ENCODE peak calls at places on chromosome 5, in six cellular contexts. O is astrocyte, A is stomach, F is thyroid gland, M is heart right ventricle, Q is aorta. V is an unnamed sample.

GRCh38 chr5:5348576-5348975 is 73.9 kb upstream of the ICE1 start:
- DNase-seq in O (no peak), A (no peak), F (no peak), M (no peak), Q (no peak), V (no peak)

GRCh38 chr5:180860273-180860886 is 696 bp downstream of the ZFP62 start:
- DNase-seq in O (no peak), A (no peak), F (no peak), M (no peak), Q (no peak), V (no peak)

GRCh38 chr5:131595088-131596033 is 39.7 kb downstream of the RAPGEF6 start:
- DNase-seq in O (no peak), A (no peak), F (no peak), M (no peak), Q (no peak), V (no peak)

GRCh38 chr5:32865475-32865874 is 154.4 kb downstream of the NPR3 start:
- DNase-seq in O (peak; percentile 77), A (no peak), F (no peak), M (no peak), Q (no peak), V (no peak)

GRCh38 chr5:113081881-113082546 is 105.4 kb downstream of the DCP2 start:
- DNase-seq in O (peak; percentile 94), A (no peak), F (peak; percentile 74), M (no peak), Q (no peak), V (peak; percentile 29)

GRCh38 chr5:148746826-148747535 is 79.4 kb upstream of the ADRB2 start:
- DNase-seq in O (peak; percentile 42), A (no peak), F (no peak), M (no peak), Q (no peak), V (no peak)

GRCh38 chr5:144035341-144035740 is 135.1 kb downstream of the YIPF5 start:
- DNase-seq in O (no peak), A (no peak), F (no peak), M (no peak), Q (no peak), V (no peak)

GRCh38 chr5:142492781-142493281 is 168.0 kb upstream of the SPRY4 start:
- DNase-seq in O (peak; percentile 29), A (no peak), F (no peak), M (peak; percentile 11), Q (no peak), V (no peak)

GRCh38 chr5:133952729-133953567 is 15.5 kb downstream of the C5orf15 start:
- DNase-seq in O (peak; percentile 98), A (no peak), F (peak; percentile 30), M (peak; percentile 82), Q (peak; percentile 78), V (peak; percentile 95)

GRCh38 chr5:77167695-77168111 is 42.8 kb upstream of the PDE8B start:
- DNase-seq in O (peak; percentile 90), A (no peak), F (no peak), M (no peak), Q (no peak), V (peak; percentile 91)

GRCh38 chr5:59423021-59423420 is 470.5 kb downstream of the PDE4D start:
- DNase-seq in O (peak; percentile 19), A (no peak), F (no peak), M (no peak), Q (no peak), V (peak; percentile 64)

GRCh38 chr5:36877667-36878420 is 1.3 kb downstream of the NIPBL start:
- DNase-seq in O (peak; percentile 48), A (no peak), F (no peak), M (no peak), Q (no peak), V (peak; percentile 24)

GRCh38 chr5:42813533-42813932 is 1.8 kb upstream of the SELENOP start:
- DNase-seq in O (no peak), A (no peak), F (peak; percentile 5), M (no peak), Q (no peak), V (no peak)

GRCh38 chr5:24539625-24540024 is 105.2 kb downstream of the CDH10 start:
- DNase-seq in O (no peak), A (no peak), F (no peak), M (no peak), Q (no peak), V (no peak)

GRCh38 chr5:9351535-9351934 is 194.3 kb downstream of the SEMA5A start:
- DNase-seq in O (no peak), A (no peak), F (no peak), M (no peak), Q (no peak), V (no peak)

GRCh38 chr5:37495210-37495609 is 116.1 kb downstream of the WDR70 start:
- DNase-seq in O (peak; percentile 65), A (no peak), F (no peak), M (no peak), Q (no peak), V (peak; percentile 33)

GRCh38 chr5:54774281-54775171 is 210.9 kb downstream of the ESM1 start:
- DNase-seq in O (no peak), A (peak; percentile 67), F (peak; percentile 33), M (peak; percentile 66), Q (peak; percentile 91), V (no peak)

GRCh38 chr5:57492632-57493031 is 10.0 kb upstream of the ACTBL2 start:
- DNase-seq in O (no peak), A (no peak), F (no peak), M (no peak), Q (no peak), V (no peak)

GRCh38 chr5:43014522-43014921 is 25.6 kb downstream of the ANXA2R start:
- DNase-seq in O (no peak), A (no peak), F (no peak), M (no peak), Q (no peak), V (no peak)

GRCh38 chr5:38424237-38425080 is 132.0 kb downstream of the LIFR start:
- DNase-seq in O (no peak), A (no peak), F (no peak), M (no peak), Q (no peak), V (no peak)

GRCh38 chr5:112316731-112317130 is 102.3 kb downstream of the EPB41L4A start:
- DNase-seq in O (no peak), A (peak; percentile 51), F (peak; percentile 78), M (no peak), Q (no peak), V (no peak)

GRCh38 chr5:102666164-102666951 is 88.7 kb upstream of the PAM start:
- DNase-seq in O (peak; percentile 57), A (no peak), F (no peak), M (no peak), Q (no peak), V (no peak)

GRCh38 chr5:163624466-163624865 is 119.0 kb downstream of the MAT2B start:
- DNase-seq in O (peak; percentile 11), A (no peak), F (no peak), M (no peak), Q (no peak), V (no peak)
- H3K36me3 ChIP-seq in O (no peaks in the 10 kb centered on the region), A (no peaks in the 10 kb centered on the region), F (no peaks in the 10 kb centered on the region), M (no peaks in the 10 kb centered on the region), Q (no peaks in the 10 kb centered on the region), V (no peaks in the 10 kb centered on the region)

GRCh38 chr5:1950096-1950707 is 67.5 kb upstream of the IRX4 start:
- DNase-seq in O (no peak), A (no peak), F (no peak), M (no peak), Q (no peak), V (no peak)
- H3K27ac ChIP-seq in O (no peak overlapping the region), A (no peak overlapping the region), F (no peak overlapping the region), M (no peak overlapping the region), Q (no peak overlapping the region), V (no peak overlapping the region)

GRCh38 chr5:176742246-176743105 is 67.9 kb upstream of the UNC5A start:
- DNase-seq in O (no peak), A (no peak), F (no peak), M (no peak), Q (peak; percentile 36), V (no peak)
- H3K27me3 ChIP-seq in O (peaks cover 63% of the 10 kb centered on the region), A (peaks cover 22% of the 10 kb centered on the region), F (peaks cover 10% of the 10 kb centered on the region), M (peaks cover 99% of the 10 kb centered on the region), Q (no peaks in the 10 kb centered on the region), V (peaks cover 77% of the 10 kb centered on the region)

DNA sequence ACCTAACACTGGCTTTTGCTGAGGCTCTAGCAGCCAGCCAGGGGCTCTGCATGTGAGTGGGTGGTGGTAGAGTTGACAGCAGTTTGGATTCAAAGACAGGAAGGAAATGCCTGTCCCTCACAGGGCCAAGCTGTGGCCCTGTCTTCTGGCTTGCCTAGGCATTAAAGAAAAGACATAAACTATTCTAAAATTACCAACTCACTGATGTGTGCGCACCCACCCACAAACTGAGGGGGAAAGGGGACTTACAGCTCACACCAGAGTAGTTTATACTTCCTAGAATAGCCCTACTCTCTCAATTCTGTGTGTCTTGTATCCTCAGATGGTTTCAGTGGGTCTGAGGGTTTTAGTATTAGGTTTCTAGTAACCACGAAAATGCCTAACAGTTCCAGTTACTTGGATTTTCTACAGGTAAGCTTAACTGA is 18.3 kb upstream of the IL13 start:
- DNase-seq in O (no peak), A (no peak), F (no peak), M (no peak), Q (no peak), V (no peak)
- H3K36me3 ChIP-seq in O (peaks cover 16% of the 10 kb centered on the region), A (peaks cover 84% of the 10 kb centered on the region), F (peaks cover 32% of the 10 kb centered on the region), M (peaks cover 84% of the 10 kb centered on the region), Q (peaks cover 9% of the 10 kb centered on the region), V (peaks cover 21% of the 10 kb centered on the region)

DNA sequence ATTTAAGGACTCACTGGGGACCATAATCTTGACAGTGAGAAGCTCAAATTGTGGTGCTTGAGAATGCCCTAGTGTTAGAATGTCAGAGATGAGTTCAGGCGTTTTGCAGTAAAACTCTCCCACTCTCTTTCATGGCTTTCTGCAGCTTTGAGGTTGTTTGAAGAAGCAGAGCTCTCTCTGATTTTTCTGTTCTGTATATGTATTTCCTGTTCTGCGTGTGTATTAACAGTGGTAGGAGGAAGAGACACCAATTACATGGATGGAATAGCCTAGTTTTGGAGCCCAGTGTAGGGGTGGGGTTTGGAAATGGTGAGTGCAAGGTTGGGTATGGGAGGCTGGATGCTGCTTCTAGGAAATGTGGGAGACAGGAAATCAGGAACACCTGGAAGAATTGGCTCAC is 12.4 kb downstream of the LARP1 start:
- DNase-seq in O (no peak), A (no peak), F (no peak), M (no peak), Q (no peak), V (no peak)
- H3K27ac ChIP-seq in O (no peak overlapping the region), A (no peak overlapping the region), F (no peak overlapping the region), M (peak overlapping the region; percentile 54), Q (no peak overlapping the region), V (no peak overlapping the region)

V was measured in brain microvascular endothelial cell.